ENCODE peak calls at places on chromosome 2, in four cellular contexts. L is PC-3, C is RWPE1, P is right lobe of liver. K is an unnamed sample.

GRCh38 chr2:26185304-26185928 is 12.5 kb downstream of the GAREM2 start:
- DNase-seq in L (no peak), C (no peak), P (no peak), K (no peak)

GRCh38 chr2:33365264-33365663 is 111.2 kb upstream of the RASGRP3 start:
- DNase-seq in L (no peak), C (no peak), P (no peak), K (no peak)

GRCh38 chr2:128416781-128417180 is 98.1 kb upstream of the HS6ST1 start:
- DNase-seq in L (no peak), C (no peak), P (peak), K (no peak)

GRCh38 chr2:46157966-46158310 is 139.3 kb upstream of the EPAS1 start:
- DNase-seq in L (no peak), C (no peak), P (no peak), K (no peak)

GRCh38 chr2:60839126-60839813 is 42.1 kb upstream of the REL start:
- DNase-seq in L (no peak), C (no peak), P (no peak), K (no peak)

GRCh38 chr2:54503192-54503591 is 47.1 kb downstream of the SPTBN1 start:
- DNase-seq in L (peak), C (no peak), P (no peak), K (no peak)

GRCh38 chr2:86393521-86394490 is 47.4 kb upstream of the KDM3A start:
- DNase-seq in L (peak), C (peak), P (no peak), K (no peak)

GRCh38 chr2:47541848-47542450 is 139.0 kb downstream of the MSH2 start:
- DNase-seq in L (no peak), C (no peak), P (no peak), K (no peak)

GRCh38 chr2:237604960-237605359 is 14.4 kb upstream of the RAB17 start:
- DNase-seq in L (peak), C (no peak), P (no peak), K (no peak)

GRCh38 chr2:168256448-168256847 is 9.1 kb upstream of the STK39 start:
- DNase-seq in L (no peak), C (no peak), P (no peak), K (no peak)

GRCh38 chr2:42274872-42275271 is 86.1 kb downstream of the COX7A2L start:
- DNase-seq in L (no peak), C (no peak), P (no peak), K (no peak)
- TF ChIP-seq CTCF in L (peak), C (no peak), P (no peak), K (peak)

DNA sequence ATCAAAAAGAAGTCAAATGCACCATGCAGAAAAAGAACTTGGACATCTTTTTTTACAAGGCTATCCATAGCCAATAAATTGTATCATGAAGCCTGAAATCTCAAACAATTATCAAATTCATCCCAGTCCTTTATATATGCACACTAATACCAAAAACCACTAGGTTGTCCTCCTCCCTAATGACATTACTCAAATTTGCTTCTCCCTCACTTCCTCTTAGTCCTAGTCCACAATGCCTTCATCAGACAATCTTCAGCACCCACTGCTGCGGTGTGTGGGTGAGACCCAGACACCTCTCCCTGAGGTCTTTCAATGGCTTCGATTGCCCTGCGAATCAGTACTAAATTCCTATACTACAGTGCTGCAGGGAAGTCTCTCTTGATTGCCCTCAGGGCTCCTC is 58.1 kb downstream of the CLASP1 start:
- DNase-seq in L (no peak), C (no peak), P (no peak), K (no peak)
- TF ChIP-seq CTCF in L (no peak), C (no peak), P (no peak), K (no peak)

DNA sequence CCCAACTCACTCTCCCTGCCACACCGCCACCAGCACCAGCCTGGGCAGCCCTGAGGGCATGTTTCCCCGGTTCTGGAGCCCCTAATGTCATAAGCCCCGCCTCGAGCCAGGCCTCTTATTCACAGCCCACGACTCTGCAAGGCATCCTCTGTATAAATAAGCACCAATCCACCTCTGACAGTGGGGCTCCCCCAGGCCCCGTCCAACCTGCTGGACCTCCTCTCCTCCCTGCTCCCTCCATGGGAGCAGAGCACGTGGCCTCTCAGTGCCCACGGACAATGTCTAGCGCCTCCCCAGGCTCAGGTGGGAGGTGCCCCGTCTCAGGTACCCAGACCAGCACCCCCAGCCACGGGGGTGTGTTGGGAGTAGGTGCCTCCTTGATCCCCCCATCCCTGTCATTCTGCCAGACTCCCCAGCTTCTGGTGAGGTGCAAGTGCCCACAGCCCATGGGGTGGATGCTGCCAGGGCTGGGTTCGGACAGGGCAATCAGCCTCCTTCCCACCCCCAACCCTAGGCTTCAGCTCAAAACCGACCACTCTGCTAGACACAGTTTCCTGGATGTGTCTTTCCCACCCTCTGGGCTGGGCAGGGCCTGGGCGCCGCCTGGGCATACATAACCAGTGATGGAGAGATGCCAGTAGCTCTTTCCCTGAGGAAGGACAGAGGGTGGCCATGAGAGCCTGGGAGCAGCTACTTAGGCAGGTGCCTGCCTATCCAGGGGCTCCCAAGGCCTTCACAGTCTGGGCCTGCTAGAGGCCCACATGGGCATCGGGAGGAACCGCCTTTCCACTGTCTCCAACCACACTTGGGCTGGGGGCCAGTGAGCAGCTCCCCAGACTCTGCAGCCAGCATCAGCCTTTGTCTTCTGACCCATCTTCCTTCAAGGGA is 1.6 kb upstream of the ADRA2B start:
- DNase-seq in L (peak), C (peak), P (no peak), K (peak)
- TF ChIP-seq CTCF in L (peak), C (no peak), P (no peak), K (no peak)

GRCh38 chr2:10900216-10901109 is 11.3 kb upstream of the KCNF1 start:
- DNase-seq in L (peak), C (no peak), P (no peak), K (no peak)
- TF ChIP-seq CTCF in L (peak), C (no peak), P (peak), K (peak)

GRCh38 chr2:201707753-201708152 is 9.3 kb upstream of the MPP4 start:
- DNase-seq in L (peak), C (no peak), P (no peak), K (no peak)
- TF ChIP-seq CTCF in L (peak), C (no peak), P (no peak), K (peak)